ENCODE peak calls at places on chromosomes 16 and 17, in four cellular contexts. O is hepatic stellate cell; M is stimulated activated CD4-positive, alpha-beta T cell treated with anti-CD3 and anti-CD28 coated beads, Interleukin-15, amount 100 ng/mL, for 1 hour; N is OCI-LY7. X is an unnamed sample.

GRCh38 chr17:64202683-64203430 is 60.2 kb downstream of the TEX2 start:
- DNase-seq in O (peak; percentile 75), M (no peak), N (no peak), X (peak; percentile 76)

GRCh38 chr16:85523602-85524364 is 89.3 kb upstream of the GSE1 start:
- DNase-seq in O (peak; percentile 82), M (no peak), N (no peak), X (peak; percentile 12)

GRCh38 chr17:43983515-43984411 is 20.7 kb upstream of the NAGS start:
- DNase-seq in O (no peak), M (no peak), N (no peak), X (no peak)

GRCh38 chr17:8881606-8882005 is 14.1 kb upstream of the PIK3R6 start:
- DNase-seq in O (no peak), M (no peak), N (no peak), X (no peak)

GRCh38 chr17:45780921-45781320 is 3.2 kb upstream of the CRHR1 start:
- DNase-seq in O (no peak), M (no peak), N (no peak), X (no peak)

GRCh38 chr17:45302649-45303173 is 14.1 kb downstream of the MAP3K14 start:
- DNase-seq in O (no peak), M (no peak), N (peak; percentile 77), X (peak; percentile 66)

GRCh38 chr17:41571561-41572434 is at the start of gene KRT9:
- DNase-seq in O (no peak), M (no peak), N (no peak), X (no peak)

GRCh38 chr17:46020023-46020735 is 21.1 kb downstream of the STH start:
- DNase-seq in O (no peak), M (peak; percentile 14), N (no peak), X (no peak)

GRCh38 chr16:60731329-60731728 is 1304.9 kb downstream of the CDH8 start:
- DNase-seq in O (no peak), M (no peak), N (no peak), X (no peak)

GRCh38 chr17:77125432-77125901 is 15.3 kb upstream of the SEC14L1 start:
- DNase-seq in O (peak; percentile 88), M (no peak), N (no peak), X (peak; percentile 99)

GRCh38 chr17:50447870-50448573 is 20.7 kb downstream of the CHAD start:
- DNase-seq in O (no peak), M (no peak), N (no peak), X (no peak)

GRCh38 chr17:2057714-2058520 is 3.0 kb downstream of the HIC1 start:
- DNase-seq in O (no peak), M (no peak), N (no peak), X (peak; percentile 46)

GRCh38 chr17:51743477-51743876 is 415.0 kb downstream of the CA10 start:
- DNase-seq in O (no peak), M (no peak), N (no peak), X (no peak)

GRCh38 chr17:12043702-12044101 is 23.0 kb downstream of the MAP2K4 start:
- DNase-seq in O (no peak), M (no peak), N (no peak), X (no peak)